ENCODE peak calls at places on chromosomes 6 and 20, in five cellular contexts. One of them, this sample, is unnamed.

GRCh38 chr6:1972961-1973360 is 272.4 kb downstream of the GMDS start:
- DNase-seq in cardiac muscle cell: no peak
- DNase-seq in adrenal gland: no peak
- DNase-seq in effector memory CD4-positive, alpha-beta T cell: no peak
- DNase-seq in heart right ventricle: no peak
- DNase-seq in this sample: no peak

GRCh38 chr20:60528141-60528540 is 569.9 kb downstream of the CDH26 start:
- DNase-seq in cardiac muscle cell: peak; percentile 70
- DNase-seq in adrenal gland: no peak
- DNase-seq in effector memory CD4-positive, alpha-beta T cell: no peak
- DNase-seq in heart right ventricle: no peak
- DNase-seq in this sample: no peak

GRCh38 chr6:4010682-4011081 is 68.3 kb downstream of the FAM217A start:
- DNase-seq in cardiac muscle cell: no peak
- DNase-seq in adrenal gland: no peak
- DNase-seq in effector memory CD4-positive, alpha-beta T cell: no peak
- DNase-seq in heart right ventricle: no peak
- DNase-seq in this sample: no peak

GRCh38 chr6:83153958-83154357 is 39.1 kb downstream of the PGM3 start:
- DNase-seq in cardiac muscle cell: no peak
- DNase-seq in adrenal gland: no peak
- DNase-seq in effector memory CD4-positive, alpha-beta T cell: no peak
- DNase-seq in heart right ventricle: no peak
- DNase-seq in this sample: no peak

GRCh38 chr6:35624341-35625070 is 64.2 kb downstream of the FKBP5 start:
- DNase-seq in cardiac muscle cell: peak; percentile 8
- DNase-seq in adrenal gland: no peak
- DNase-seq in effector memory CD4-positive, alpha-beta T cell: no peak
- DNase-seq in heart right ventricle: no peak
- DNase-seq in this sample: no peak

GRCh38 chr6:74066168-74066871 is 370.3 kb downstream of the CD109 start:
- DNase-seq in cardiac muscle cell: no peak
- DNase-seq in adrenal gland: no peak
- DNase-seq in effector memory CD4-positive, alpha-beta T cell: no peak
- DNase-seq in heart right ventricle: no peak
- DNase-seq in this sample: no peak

GRCh38 chr6:85585741-85586140 is 7.9 kb downstream of the SNX14 start:
- DNase-seq in cardiac muscle cell: no peak
- DNase-seq in adrenal gland: no peak
- DNase-seq in effector memory CD4-positive, alpha-beta T cell: no peak
- DNase-seq in heart right ventricle: no peak
- DNase-seq in this sample: no peak

GRCh38 chr6:75526502-75527127 is 33.0 kb upstream of the FILIP1 start:
- DNase-seq in cardiac muscle cell: peak; percentile 77
- DNase-seq in adrenal gland: peak; percentile 56
- DNase-seq in effector memory CD4-positive, alpha-beta T cell: peak; percentile 4
- DNase-seq in heart right ventricle: peak; percentile 75
- DNase-seq in this sample: peak; percentile 36

GRCh38 chr6:75261299-75261698 is 17.7 kb upstream of the COX7A2 start:
- DNase-seq in cardiac muscle cell: no peak
- DNase-seq in adrenal gland: no peak
- DNase-seq in effector memory CD4-positive, alpha-beta T cell: no peak
- DNase-seq in heart right ventricle: no peak
- DNase-seq in this sample: no peak

GRCh38 chr20:25372584-25373336 is 17.9 kb downstream of the ABHD12 start:
- DNase-seq in cardiac muscle cell: no peak
- DNase-seq in adrenal gland: no peak
- DNase-seq in effector memory CD4-positive, alpha-beta T cell: no peak
- DNase-seq in heart right ventricle: no peak
- DNase-seq in this sample: no peak

GRCh38 chr20:37907677-37908397 is 4.9 kb downstream of the VSTM2L start:
- DNase-seq in cardiac muscle cell: no peak
- DNase-seq in adrenal gland: peak; percentile 49
- DNase-seq in effector memory CD4-positive, alpha-beta T cell: no peak
- DNase-seq in heart right ventricle: no peak
- DNase-seq in this sample: no peak

GRCh38 chr6:116536216-116536621 is 9.3 kb downstream of the TRAPPC3L start:
- DNase-seq in cardiac muscle cell: peak; percentile 79
- DNase-seq in adrenal gland: peak; percentile 29
- DNase-seq in effector memory CD4-positive, alpha-beta T cell: no peak
- DNase-seq in heart right ventricle: peak; percentile 34
- DNase-seq in this sample: no peak

GRCh38 chr20:53522026-53522425 is 71.6 kb downstream of the ZNF217 start:
- DNase-seq in cardiac muscle cell: no peak
- DNase-seq in adrenal gland: no peak
- DNase-seq in effector memory CD4-positive, alpha-beta T cell: no peak
- DNase-seq in heart right ventricle: no peak
- DNase-seq in this sample: no peak

GRCh38 chr6:403659-404655 is 12.4 kb downstream of the IRF4 start:
- DNase-seq in cardiac muscle cell: no peak
- DNase-seq in adrenal gland: no peak
- DNase-seq in effector memory CD4-positive, alpha-beta T cell: no peak
- DNase-seq in heart right ventricle: no peak
- DNase-seq in this sample: no peak

GRCh38 chr6:3885262-3886036 is 36.3 kb downstream of the FAM50B start:
- DNase-seq in cardiac muscle cell: peak; percentile 33
- DNase-seq in adrenal gland: no peak
- DNase-seq in effector memory CD4-positive, alpha-beta T cell: no peak
- DNase-seq in heart right ventricle: no peak
- DNase-seq in this sample: no peak

GRCh38 chr6:106415920-106416319 is 55.4 kb downstream of the CRYBG1 start:
- DNase-seq in cardiac muscle cell: no peak
- DNase-seq in adrenal gland: no peak
- DNase-seq in effector memory CD4-positive, alpha-beta T cell: no peak
- DNase-seq in heart right ventricle: no peak
- DNase-seq in this sample: no peak

GRCh38 chr20:59428441-59429205 is 128.2 kb downstream of the EDN3 start:
- DNase-seq in cardiac muscle cell: no peak
- DNase-seq in adrenal gland: no peak
- DNase-seq in effector memory CD4-positive, alpha-beta T cell: no peak
- DNase-seq in heart right ventricle: no peak
- DNase-seq in this sample: no peak

GRCh38 chr6:1313755-1314503 is 2.0 kb downstream of the FOXQ1 start:
- DNase-seq in cardiac muscle cell: peak; percentile 56
- DNase-seq in adrenal gland: no peak
- DNase-seq in effector memory CD4-positive, alpha-beta T cell: no peak
- DNase-seq in heart right ventricle: no peak
- DNase-seq in this sample: no peak

GRCh38 chr6:14037402-14038277 is 79.9 kb upstream of the CD83 start:
- DNase-seq in cardiac muscle cell: no peak
- DNase-seq in adrenal gland: no peak
- DNase-seq in effector memory CD4-positive, alpha-beta T cell: no peak
- DNase-seq in heart right ventricle: no peak
- DNase-seq in this sample: no peak

GRCh38 chr6:5671162-5671561 is 335.6 kb downstream of the NRN1 start:
- DNase-seq in cardiac muscle cell: no peak
- DNase-seq in adrenal gland: no peak
- DNase-seq in effector memory CD4-positive, alpha-beta T cell: no peak
- DNase-seq in heart right ventricle: peak; percentile 12
- DNase-seq in this sample: no peak

GRCh38 chr6:140784573-140784972 is 1348.2 kb upstream of the GJE1 start:
- DNase-seq in cardiac muscle cell: no peak
- DNase-seq in adrenal gland: no peak
- DNase-seq in effector memory CD4-positive, alpha-beta T cell: no peak
- DNase-seq in heart right ventricle: no peak
- DNase-seq in this sample: no peak

GRCh38 chr20:59668926-59669325 is 64.6 kb downstream of the PHACTR3 start:
- DNase-seq in cardiac muscle cell: no peak
- DNase-seq in adrenal gland: no peak
- DNase-seq in effector memory CD4-positive, alpha-beta T cell: no peak
- DNase-seq in heart right ventricle: no peak
- DNase-seq in this sample: no peak

GRCh38 chr20:23145281-23145700 is 59.2 kb upstream of the CD93 start:
- DNase-seq in cardiac muscle cell: no peak
- DNase-seq in adrenal gland: peak; percentile 75
- DNase-seq in effector memory CD4-positive, alpha-beta T cell: no peak
- DNase-seq in heart right ventricle: no peak
- DNase-seq in this sample: no peak

GRCh38 chr6:68994561-68994960 is 359.5 kb downstream of the ADGRB3 start:
- DNase-seq in cardiac muscle cell: no peak
- DNase-seq in adrenal gland: no peak
- DNase-seq in effector memory CD4-positive, alpha-beta T cell: no peak
- DNase-seq in heart right ventricle: no peak
- DNase-seq in this sample: no peak

GRCh38 chr20:50321797-50322480 is 131.3 kb downstream of the CEBPB start:
- DNase-seq in cardiac muscle cell: no peak
- DNase-seq in adrenal gland: no peak
- DNase-seq in effector memory CD4-positive, alpha-beta T cell: no peak
- DNase-seq in heart right ventricle: no peak
- DNase-seq in this sample: peak; percentile 62

GRCh38 chr6:147071786-147072185 is 132.4 kb upstream of the STXBP5 start:
- DNase-seq in cardiac muscle cell: no peak
- DNase-seq in adrenal gland: no peak
- DNase-seq in effector memory CD4-positive, alpha-beta T cell: no peak
- DNase-seq in heart right ventricle: no peak
- DNase-seq in this sample: no peak

GRCh38 chr6:167746377-167747151 is 80.1 kb upstream of the AFDN start:
- DNase-seq in cardiac muscle cell: no peak
- DNase-seq in adrenal gland: no peak
- DNase-seq in effector memory CD4-positive, alpha-beta T cell: no peak
- DNase-seq in heart right ventricle: no peak
- DNase-seq in this sample: peak; percentile 28

GRCh38 chr6:156687875-156688549 is 89.2 kb upstream of the ARID1B start:
- DNase-seq in cardiac muscle cell: no peak
- DNase-seq in adrenal gland: peak; percentile 37
- DNase-seq in effector memory CD4-positive, alpha-beta T cell: no peak
- DNase-seq in heart right ventricle: no peak
- DNase-seq in this sample: no peak

GRCh38 chr20:32965581-32966373 is 38.5 kb downstream of the SUN5 start:
- DNase-seq in cardiac muscle cell: no peak
- DNase-seq in adrenal gland: no peak
- DNase-seq in effector memory CD4-positive, alpha-beta T cell: no peak
- DNase-seq in heart right ventricle: no peak
- DNase-seq in this sample: no peak

GRCh38 chr6:81759782-81760181 is 7.3 kb upstream of the TENT5A start:
- DNase-seq in cardiac muscle cell: peak; percentile 21
- DNase-seq in adrenal gland: no peak
- DNase-seq in effector memory CD4-positive, alpha-beta T cell: no peak
- DNase-seq in heart right ventricle: no peak
- DNase-seq in this sample: no peak

GRCh38 chr20:63530788-63531160 is 6.4 kb downstream of the PTK6 start:
- DNase-seq in cardiac muscle cell: no peak
- DNase-seq in adrenal gland: no peak
- DNase-seq in effector memory CD4-positive, alpha-beta T cell: no peak
- DNase-seq in heart right ventricle: no peak
- DNase-seq in this sample: no peak

GRCh38 chr6:968791-969190 is 275.9 kb upstream of the EXOC2 start:
- DNase-seq in cardiac muscle cell: no peak
- DNase-seq in adrenal gland: no peak
- DNase-seq in effector memory CD4-positive, alpha-beta T cell: no peak
- DNase-seq in heart right ventricle: no peak
- DNase-seq in this sample: no peak

GRCh38 chr6:11637266-11637665 is 99.7 kb downstream of the TMEM170B start:
- DNase-seq in cardiac muscle cell: no peak
- DNase-seq in adrenal gland: no peak
- DNase-seq in effector memory CD4-positive, alpha-beta T cell: no peak
- DNase-seq in heart right ventricle: no peak
- DNase-seq in this sample: no peak
- H3K27ac ChIP-seq in cardiac muscle cell: no peak overlapping the region
- H3K27ac ChIP-seq in adrenal gland: no peak overlapping the region
- H3K27ac ChIP-seq in effector memory CD4-positive, alpha-beta T cell: no peak overlapping the region
- H3K27ac ChIP-seq in heart right ventricle: no peak overlapping the region
- H3K27ac ChIP-seq in this sample: no peak overlapping the region

DNA sequence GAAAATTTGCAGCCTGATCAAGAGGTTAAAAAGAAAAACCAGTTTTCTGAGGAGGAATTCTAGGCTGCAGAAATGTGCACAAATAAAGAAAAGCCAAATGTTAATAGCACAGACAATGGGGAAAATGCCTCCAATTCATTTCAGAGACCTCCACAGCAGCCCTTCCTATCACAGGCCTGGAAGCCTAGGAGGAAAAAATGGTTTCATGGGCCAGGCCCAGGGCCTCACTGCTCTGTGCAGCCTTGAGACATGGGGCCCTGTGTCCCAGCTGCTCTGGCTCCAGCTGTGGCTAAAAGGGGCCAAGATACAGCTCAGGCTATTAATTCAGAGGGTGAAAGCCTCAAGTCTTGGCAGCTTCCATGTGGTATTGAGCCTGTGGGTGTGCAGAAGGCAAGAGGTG is 18.9 kb downstream of the AHI1 start:
- DNase-seq in cardiac muscle cell: no peak
- DNase-seq in adrenal gland: no peak
- DNase-seq in effector memory CD4-positive, alpha-beta T cell: no peak
- DNase-seq in heart right ventricle: no peak
- DNase-seq in this sample: no peak
- H3K9me3 ChIP-seq in cardiac muscle cell: no peaks in the 10 kb centered on the region
- H3K9me3 ChIP-seq in adrenal gland: no peaks in the 10 kb centered on the region
- H3K9me3 ChIP-seq in effector memory CD4-positive, alpha-beta T cell: peaks cover 8% of the 10 kb centered on the region
- H3K9me3 ChIP-seq in heart right ventricle: peaks cover 37% of the 10 kb centered on the region
- H3K9me3 ChIP-seq in this sample: peaks cover under 1% of the 10 kb centered on the region

DNA sequence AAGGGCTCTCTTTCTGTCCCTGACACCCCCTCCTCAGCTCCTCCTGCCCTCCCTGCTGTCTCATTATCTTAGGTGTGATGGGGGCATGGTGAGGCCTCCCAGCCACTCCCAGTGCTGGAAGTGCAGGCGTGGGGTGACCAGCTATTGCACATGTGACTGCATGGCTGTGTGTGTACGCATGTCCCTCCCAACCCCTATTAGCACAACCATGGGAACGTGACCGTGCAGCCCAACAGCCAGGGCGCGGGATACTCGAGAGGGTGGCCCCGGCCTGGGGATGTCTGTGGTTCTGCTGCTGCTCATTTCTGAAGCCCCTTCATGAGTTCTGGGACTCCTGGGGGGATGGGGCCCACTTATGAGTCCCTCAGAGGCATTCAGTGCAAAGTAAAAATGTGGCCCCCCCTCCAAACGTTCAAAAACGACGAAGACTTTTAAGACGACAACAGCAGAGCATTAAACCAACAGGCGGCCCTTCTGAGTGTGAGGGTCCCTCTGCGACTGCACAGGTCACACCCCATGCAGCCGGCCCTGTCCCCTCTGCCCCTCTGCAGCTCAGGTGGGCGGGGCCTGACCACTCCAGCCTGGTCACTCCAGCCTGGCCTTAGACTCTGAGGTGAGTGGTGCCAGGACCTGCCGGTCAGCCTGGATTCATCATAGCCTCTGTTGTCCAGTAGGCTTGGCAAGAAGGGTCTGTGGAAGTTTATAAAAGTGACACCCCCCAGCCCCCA is 51.1 kb downstream of the RBM38 start:
- DNase-seq in cardiac muscle cell: peak; percentile 56
- DNase-seq in adrenal gland: no peak
- DNase-seq in effector memory CD4-positive, alpha-beta T cell: no peak
- DNase-seq in heart right ventricle: no peak
- DNase-seq in this sample: no peak
- H3K27ac ChIP-seq in cardiac muscle cell: peak overlapping the region; percentile 100
- H3K27ac ChIP-seq in adrenal gland: no peak overlapping the region
- H3K27ac ChIP-seq in effector memory CD4-positive, alpha-beta T cell: no peak overlapping the region
- H3K27ac ChIP-seq in heart right ventricle: peak overlapping the region; percentile 88
- H3K27ac ChIP-seq in this sample: peak overlapping the region; percentile 81

GRCh38 chr20:55678126-55678525 is 327.2 kb downstream of the CBLN4 start:
- DNase-seq in cardiac muscle cell: no peak
- DNase-seq in adrenal gland: no peak
- DNase-seq in effector memory CD4-positive, alpha-beta T cell: no peak
- DNase-seq in heart right ventricle: no peak
- DNase-seq in this sample: no peak

GRCh38 chr20:55676097-55676496 is 329.2 kb downstream of the CBLN4 start:
- DNase-seq in cardiac muscle cell: no peak
- DNase-seq in adrenal gland: no peak
- DNase-seq in effector memory CD4-positive, alpha-beta T cell: no peak
- DNase-seq in heart right ventricle: no peak
- DNase-seq in this sample: no peak

GRCh38 chr20:55684578-55684977 is 320.7 kb downstream of the CBLN4 start:
- DNase-seq in cardiac muscle cell: no peak
- DNase-seq in adrenal gland: peak; percentile 12
- DNase-seq in effector memory CD4-positive, alpha-beta T cell: no peak
- DNase-seq in heart right ventricle: peak; percentile 6
- DNase-seq in this sample: peak; percentile 28

GRCh38 chr20:55678970-55679667 is 326.2 kb downstream of the CBLN4 start:
- DNase-seq in cardiac muscle cell: no peak
- DNase-seq in adrenal gland: no peak
- DNase-seq in effector memory CD4-positive, alpha-beta T cell: no peak
- DNase-seq in heart right ventricle: no peak
- DNase-seq in this sample: no peak
- H3K9me3 ChIP-seq in cardiac muscle cell: no peaks in the 10 kb centered on the region
- H3K9me3 ChIP-seq in adrenal gland: no peaks in the 10 kb centered on the region
- H3K9me3 ChIP-seq in effector memory CD4-positive, alpha-beta T cell: no peaks in the 10 kb centered on the region
- H3K9me3 ChIP-seq in heart right ventricle: no peaks in the 10 kb centered on the region
- H3K9me3 ChIP-seq in this sample: no peaks in the 10 kb centered on the region

This sample was measured in ovary.